ENCODE peak calls at places on chromosomes 12 and 14, in ten cellular contexts. F is K562; O is fibroblast of mammary gland; X is stimulated activated CD8-positive, alpha-beta memory T cell treated with anti-CD3 and anti-CD28 coated beads, Interleukin-7, amount 100 ng/mL, for 1 hour; E is putamen; U is ureter; I is CMK; N is CD4-positive, CD25-positive, alpha-beta regulatory T cell; P is PC-9; J is occipital lobe. B is an unnamed sample.

GRCh38 chr12:98821232-98821631 is 176.1 kb downstream of the APAF1 start:
- DNase-seq in U (no peak), N (no peak), X (no peak), F (no peak), P (no peak), I (no peak), O (no peak), E (no peak), J (no peak), B (no peak)

GRCh38 chr14:38481939-38482678 is 226.2 kb upstream of the CLEC14A start:
- DNase-seq in F (no peak), E (no peak), X (no peak), U (no peak), P (peak; percentile 72), O (peak; percentile 71), N (no peak), I (no peak), J (no peak), B (no peak)

GRCh38 chr14:54310151-54310851 is 86.5 kb upstream of the CDKN3 start:
- DNase-seq in X (no peak), I (no peak), E (no peak), N (no peak), O (no peak), U (no peak), F (no peak), J (no peak), P (peak; percentile 44), B (no peak)

GRCh38 chr12:105980048-105980447 is 158.7 kb downstream of the NUAK1 start:
- DNase-seq in J (no peak), U (no peak), F (no peak), N (no peak), E (no peak), I (no peak), X (no peak), P (no peak), O (no peak), B (no peak)

GRCh38 chr12:15855646-15856045 is 26.5 kb upstream of the STRAP start:
- DNase-seq in N (no peak), J (no peak), F (no peak), U (no peak), I (no peak), O (peak; percentile 85), E (no peak), X (no peak), P (no peak), B (no peak)

GRCh38 chr14:59055439-59056045 is 132.9 kb upstream of the DAAM1 start:
- DNase-seq in I (no peak), J (peak; percentile 3), P (peak; percentile 7), X (no peak), N (peak; percentile 39), U (no peak), O (peak; percentile 65), F (peak; percentile 32), E (peak; percentile 25), B (peak; percentile 68)

GRCh38 chr14:88668448-88669116 is 105.7 kb downstream of the ZC3H14 start:
- DNase-seq in I (no peak), J (no peak), U (no peak), P (no peak), E (peak; percentile 15), N (no peak), X (no peak), F (no peak), O (no peak), B (no peak)

GRCh38 chr14:101121399-101122113 is 218.0 kb upstream of the RTL1 start:
- DNase-seq in E (no peak), X (no peak), F (no peak), I (no peak), J (no peak), P (no peak), U (peak; percentile 35), N (no peak), O (no peak), B (no peak)

GRCh38 chr12:122799635-122800243 is 25.4 kb downstream of the CCDC62 start:
- DNase-seq in E (no peak), O (no peak), I (no peak), N (no peak), X (no peak), P (no peak), J (no peak), U (no peak), F (no peak), B (no peak)

GRCh38 chr14:88546621-88547385 is 8.0 kb downstream of the PTPN21 start:
- DNase-seq in N (no peak), J (no peak), I (no peak), O (peak; percentile 34), F (no peak), U (no peak), X (no peak), E (no peak), P (no peak), B (no peak)

GRCh38 chr14:58536975-58537374 is 100.8 kb upstream of the DACT1 start:
- DNase-seq in O (no peak), X (no peak), P (no peak), J (no peak), E (no peak), F (no peak), U (no peak), I (no peak), N (no peak), B (no peak)

GRCh38 chr12:65911321-65911720 is 87.0 kb downstream of the HMGA2 start:
- DNase-seq in P (no peak), X (no peak), I (no peak), N (no peak), O (peak; percentile 77), J (no peak), F (no peak), U (peak; percentile 46), E (no peak), B (no peak)

GRCh38 chr12:100716949-100717732 is 77.4 kb upstream of the ANO4 start:
- DNase-seq in O (peak; percentile 17), F (no peak), X (no peak), J (no peak), P (no peak), E (no peak), U (no peak), N (no peak), I (no peak), B (peak; percentile 79)

GRCh38 chr14:30016025-30016424 is 88.4 kb upstream of the PRKD1 start:
- DNase-seq in O (no peak), J (no peak), N (no peak), U (no peak), X (no peak), F (no peak), P (no peak), E (no peak), I (no peak), B (no peak)

GRCh38 chr12:118213452-118213851 is 77.5 kb downstream of the PEBP1 start:
- DNase-seq in N (no peak), P (no peak), I (no peak), X (no peak), O (no peak), J (no peak), E (no peak), F (no peak), U (no peak), B (no peak)

GRCh38 chr14:68789798-68790655 is 2.8 kb downstream of the ZFP36L1 start:
- DNase-seq in I (no peak), X (no peak), E (no peak), F (no peak), P (peak; percentile 44), J (no peak), U (no peak), N (peak; percentile 53), O (no peak), B (no peak)

GRCh38 chr12:93526786-93527428 is 45.6 kb upstream of the SOCS2 start:
- DNase-seq in I (no peak), J (no peak), E (no peak), X (no peak), N (no peak), U (no peak), F (no peak), O (peak; percentile 87), P (peak; percentile 14), B (no peak)

GRCh38 chr14:100271247-100271939 is 32.4 kb downstream of the YY1 start:
- DNase-seq in I (no peak), J (no peak), U (no peak), O (peak; percentile 25), F (no peak), N (peak; percentile 34), P (peak; percentile 8), E (no peak), X (no peak), B (no peak)

GRCh38 chr12:49962861-49963765 is 1.4 kb downstream of the AQP5 start:
- DNase-seq in U (peak; percentile 87), E (no peak), I (no peak), O (no peak), F (no peak), N (no peak), P (peak; percentile 97), J (peak; percentile 24), X (no peak), B (no peak)

GRCh38 chr12:4858385-4858784 is 51.3 kb upstream of the KCNA1 start:
- DNase-seq in N (no peak), E (no peak), P (no peak), J (no peak), U (no peak), I (no peak), X (no peak), O (no peak), F (no peak), B (peak; percentile 39)

GRCh38 chr12:90060031-90060430 is 351.4 kb upstream of the ATP2B1 start:
- DNase-seq in X (no peak), E (no peak), J (no peak), F (no peak), U (no peak), N (no peak), O (no peak), P (no peak), I (no peak), B (no peak)

GRCh38 chr12:43069768-43070221 is 480.2 kb upstream of the PRICKLE1 start:
- DNase-seq in X (no peak), N (no peak), E (no peak), O (peak; percentile 87), J (no peak), U (no peak), I (no peak), P (no peak), F (no peak), B (no peak)

GRCh38 chr14:21525571-21525970 is 575 bp downstream of the SALL2 start:
- DNase-seq in O (peak; percentile 25), X (no peak), U (no peak), E (peak; percentile 36), F (peak; percentile 39), I (no peak), J (no peak), P (no peak), N (no peak), B (peak; percentile 15)

GRCh38 chr12:18224745-18225144 is 36.6 kb upstream of the PIK3C2G start:
- DNase-seq in P (no peak), E (peak; percentile 29), O (peak; percentile 57), U (no peak), N (no peak), I (no peak), J (no peak), X (no peak), F (no peak), B (no peak)

GRCh38 chr12:6333566-6333965 is 8.3 kb downstream of the TNFRSF1A start:
- DNase-seq in E (no peak), P (no peak), I (no peak), U (no peak), J (no peak), N (no peak), X (no peak), O (peak; percentile 77), F (no peak), B (no peak)

GRCh38 chr12:46556820-46557524 is 184.4 kb upstream of the SLC38A2 start:
- DNase-seq in J (no peak), U (no peak), N (no peak), P (peak; percentile 25), I (no peak), X (no peak), O (peak; percentile 96), F (peak; percentile 24), E (no peak), B (no peak)

GRCh38 chr12:79873223-79873622 is 61.7 kb downstream of the PPP1R12A start:
- DNase-seq in O (no peak), J (no peak), F (no peak), P (no peak), X (no peak), I (no peak), N (no peak), E (no peak), U (no peak), B (no peak)

GRCh38 chr14:95507174-95507573 is 9.3 kb downstream of the SYNE3 start:
- DNase-seq in P (peak; percentile 46), E (no peak), F (peak; percentile 62), J (peak; percentile 23), X (no peak), N (no peak), I (peak; percentile 86), O (peak; percentile 97), U (peak; percentile 82), B (no peak)